ENCODE peak calls at places on chromosomes 4 and X, in nine cellular contexts. J is astrocyte of the spinal cord, W is NCI-H226, A is PC-3, Q is tibial artery, U is GM03348, F is H7, L is glomerular endothelial cell, B is NAMALWA. D is an unnamed sample.

GRCh38 chr4:16617416-16617815 is 281.0 kb downstream of the LDB2 start:
- DNase-seq in J (peak; percentile 56), W (no peak), A (no peak), Q (no peak), U (peak; percentile 60), F (no peak), L (no peak), B (no peak), D (no peak)

GRCh38 chr4:138182838-138183426 is 59.2 kb downstream of the SLC7A11 start:
- DNase-seq in J (peak; percentile 76), W (peak; percentile 11), A (peak; percentile 67), Q (no peak), U (peak; percentile 44), F (no peak), L (peak; percentile 56), B (peak; percentile 73), D (peak; percentile 4)

GRCh38 chrX:144275403-144275802 is 391.5 kb downstream of the UBE2NL start:
- DNase-seq in J (no peak), W (no peak), A (peak; percentile 6), Q (no peak), U (no peak), F (no peak), L (no peak), B (no peak), D (no peak)

GRCh38 chrX:155767101-155767878 is 113.9 kb upstream of the VAMP7 start:
- DNase-seq in J (peak; percentile 80), W (peak; percentile 52), A (peak; percentile 51), Q (peak; percentile 74), U (peak; percentile 63), F (peak; percentile 62), L (no peak), B (no peak), D (peak; percentile 72)

GRCh38 chr4:23169598-23170311 is 477.0 kb downstream of the GBA3 start:
- DNase-seq in J (no peak), W (no peak), A (no peak), Q (no peak), U (no peak), F (no peak), L (no peak), B (no peak), D (no peak)

GRCh38 chr4:57426779-57427395 is 316.7 kb upstream of the IGFBP7 start:
- DNase-seq in J (peak; percentile 82), W (peak; percentile 59), A (peak; percentile 90), Q (peak; percentile 76), U (peak; percentile 76), F (peak; percentile 50), L (peak; percentile 25), B (peak; percentile 71), D (peak; percentile 38)

GRCh38 chr4:151324449-151325319 is 721 bp downstream of the SH3D19 start:
- DNase-seq in J (peak; percentile 62), W (no peak), A (peak; percentile 67), Q (peak; percentile 71), U (peak; percentile 62), F (peak; percentile 77), L (no peak), B (no peak), D (peak; percentile 41)

GRCh38 chrX:79592259-79592658 is 225.1 kb upstream of the ITM2A start:
- DNase-seq in J (no peak), W (no peak), A (peak; percentile 5), Q (no peak), U (no peak), F (no peak), L (no peak), B (no peak), D (no peak)

GRCh38 chrX:106995678-106996077 is 4.3 kb downstream of the MORC4 start:
- DNase-seq in J (no peak), W (no peak), A (no peak), Q (no peak), U (no peak), F (no peak), L (no peak), B (no peak), D (no peak)

GRCh38 chr4:6196871-6197270 is 3.5 kb downstream of the JAKMIP1 start:
- DNase-seq in J (no peak), W (no peak), A (no peak), Q (peak; percentile 35), U (no peak), F (no peak), L (no peak), B (no peak), D (no peak)

GRCh38 chr4:110156442-110156841 is 42.0 kb downstream of the ELOVL6 start:
- DNase-seq in J (no peak), W (no peak), A (no peak), Q (no peak), U (no peak), F (no peak), L (no peak), B (no peak), D (no peak)

GRCh38 chrX:102697506-102697905 is 14.7 kb upstream of the GPRASP2 start:
- DNase-seq in J (peak; percentile 35), W (no peak), A (no peak), Q (no peak), U (no peak), F (no peak), L (no peak), B (no peak), D (no peak)

GRCh38 chr4:101218346-101218745 is 129.0 kb downstream of the PPP3CA start:
- DNase-seq in J (no peak), W (no peak), A (no peak), Q (no peak), U (peak; percentile 4), F (no peak), L (no peak), B (no peak), D (no peak)

GRCh38 chr4:14338206-14338605 is 664.1 kb upstream of the CPEB2 start:
- DNase-seq in J (no peak), W (no peak), A (no peak), Q (no peak), U (no peak), F (no peak), L (no peak), B (no peak), D (no peak)

GRCh38 chr4:164926301-164926700 is 49.3 kb downstream of the APELA start:
- DNase-seq in J (no peak), W (peak; percentile 65), A (peak; percentile 85), Q (no peak), U (peak; percentile 56), F (no peak), L (no peak), B (no peak), D (peak; percentile 41)

GRCh38 chr4:6017800-6018199 is 431 bp downstream of the C4orf50 start:
- DNase-seq in J (no peak), W (no peak), A (no peak), Q (no peak), U (no peak), F (no peak), L (no peak), B (no peak), D (no peak)

GRCh38 chrX:26722666-26723428 is 506.9 kb downstream of the MAGEB5 start:
- DNase-seq in J (no peak), W (no peak), A (no peak), Q (no peak), U (no peak), F (no peak), L (no peak), B (no peak), D (no peak)

GRCh38 chr4:37453361-37454262 is 209.1 kb downstream of the NWD2 start:
- DNase-seq in J (peak; percentile 18), W (peak; percentile 51), A (peak; percentile 62), Q (peak; percentile 64), U (peak; percentile 74), F (peak; percentile 90), L (no peak), B (no peak), D (peak; percentile 81)

GRCh38 chrX:46601283-46601682 is 27.7 kb downstream of the CHST7 start:
- DNase-seq in J (peak; percentile 47), W (no peak), A (no peak), Q (no peak), U (no peak), F (no peak), L (no peak), B (no peak), D (no peak)

GRCh38 chrX:118976599-118977340 is 2.4 kb downstream of the LONRF3 start:
- DNase-seq in J (no peak), W (peak; percentile 49), A (peak; percentile 70), Q (peak; percentile 79), U (peak; percentile 29), F (peak; percentile 48), L (no peak), B (peak; percentile 17), D (peak; percentile 38)

GRCh38 chr4:87236851-87237250 is 16.4 kb upstream of the KLHL8 start:
- DNase-seq in J (no peak), W (no peak), A (no peak), Q (no peak), U (no peak), F (no peak), L (no peak), B (no peak), D (no peak)

GRCh38 chr4:85166318-85166717 is 199.8 kb upstream of the WDFY3 start:
- DNase-seq in J (no peak), W (no peak), A (peak; percentile 77), Q (no peak), U (no peak), F (no peak), L (no peak), B (no peak), D (no peak)

GRCh38 chr4:7699040-7699439 is 240.6 kb downstream of the AFAP1 start:
- DNase-seq in J (peak; percentile 56), W (peak; percentile 92), A (no peak), Q (no peak), U (peak; percentile 96), F (peak; percentile 74), L (no peak), B (no peak), D (peak; percentile 77)

GRCh38 chr4:1807258-1807777 is 14.2 kb downstream of the FGFR3 start:
- DNase-seq in J (no peak), W (no peak), A (no peak), Q (no peak), U (no peak), F (no peak), L (no peak), B (peak; percentile 47), D (no peak)

GRCh38 chr4:37890501-37891220 is at the start of gene TBC1D1:
- DNase-seq in J (no peak), W (peak; percentile 30), A (peak; percentile 24), Q (peak; percentile 95), U (peak; percentile 46), F (peak; percentile 77), L (no peak), B (peak; percentile 44), D (peak; percentile 34)

GRCh38 chr4:94889961-94890360 is 132.2 kb downstream of the BMPR1B start:
- DNase-seq in J (peak; percentile 90), W (peak; percentile 56), A (no peak), Q (no peak), U (peak; percentile 21), F (no peak), L (no peak), B (no peak), D (no peak)

GRCh38 chr4:179867300-179867878 is 2375.8 kb upstream of the TENM3 start:
- DNase-seq in J (peak; percentile 22), W (no peak), A (peak; percentile 64), Q (no peak), U (peak; percentile 7), F (peak; percentile 62), L (no peak), B (peak; percentile 84), D (peak; percentile 69)

GRCh38 chrX:68842781-68843581 is 14.2 kb downstream of the EFNB1 start:
- DNase-seq in J (peak; percentile 77), W (no peak), A (no peak), Q (no peak), U (no peak), F (peak; percentile 62), L (no peak), B (no peak), D (peak; percentile 70)

GRCh38 chr4:142348489-142349076 is 497.5 kb downstream of the INPP4B start:
- DNase-seq in J (no peak), W (peak; percentile 43), A (no peak), Q (no peak), U (no peak), F (no peak), L (no peak), B (no peak), D (no peak)

GRCh38 chr4:102299708-102300107 is 45.6 kb downstream of the SLC39A8 start:
- DNase-seq in J (peak; percentile 43), W (peak; percentile 51), A (peak; percentile 55), Q (no peak), U (peak; percentile 66), F (peak; percentile 11), L (peak; percentile 2), B (peak; percentile 67), D (peak; percentile 4)

GRCh38 chr4:159484861-159485260 is 382.0 kb downstream of the RAPGEF2 start:
- DNase-seq in J (no peak), W (peak; percentile 51), A (peak; percentile 33), Q (no peak), U (no peak), F (no peak), L (no peak), B (no peak), D (no peak)

D was measured in Daoy.